ENCODE peak calls at places on chromosomes 3 and 15, in ten cellular contexts. One of them, this sample, is unnamed.

GRCh38 chr3:12252859-12253258 is 36.0 kb upstream of the PPARG start:
- DNase-seq in GM19239: no peak
- DNase-seq in activated T-cell treated with anti-CD3 and anti-CD28 coated beads for 48 hours: no peak
- DNase-seq in stimulated activated CD4-positive, alpha-beta T cell treated with anti-CD3 and anti-CD28 coated beads, Interleukin-12 subunit alpha, Interleukin-12 subunit beta, amount 100 ng/mL, for 48 hours: no peak
- DNase-seq in neural crest cell: no peak
- DNase-seq in HL-60: no peak
- DNase-seq in lower lobe of right lung: no peak
- DNase-seq in heart left ventricle: no peak
- DNase-seq in stimulated activated naive CD8-positive, alpha-beta T cell treated with anti-CD3 and anti-CD28 coated beads, Interleukin-15, Interleukin-2, amounts not matched to agents 100 U/mL and 50 U/mL, for 24 hours: no peak
- DNase-seq in activated naive CD4-positive, alpha-beta T cell: no peak
- DNase-seq in this sample: no peak

GRCh38 chr3:159775372-159775961 is 213.2 kb upstream of the IL12A start:
- DNase-seq in neural crest cell: no peak
- DNase-seq in stimulated activated naive CD8-positive, alpha-beta T cell treated with anti-CD3 and anti-CD28 coated beads, Interleukin-15, Interleukin-2, amounts not matched to agents 100 U/mL and 50 U/mL, for 24 hours: no peak
- DNase-seq in activated naive CD4-positive, alpha-beta T cell: no peak
- DNase-seq in heart left ventricle: no peak
- DNase-seq in lower lobe of right lung: no peak
- DNase-seq in GM19239: no peak
- DNase-seq in HL-60: no peak
- DNase-seq in stimulated activated CD4-positive, alpha-beta T cell treated with anti-CD3 and anti-CD28 coated beads, Interleukin-12 subunit alpha, Interleukin-12 subunit beta, amount 100 ng/mL, for 48 hours: no peak
- DNase-seq in activated T-cell treated with anti-CD3 and anti-CD28 coated beads for 48 hours: no peak
- DNase-seq in this sample: no peak

GRCh38 chr3:37074178-37074577 is 80.9 kb downstream of the MLH1 start:
- DNase-seq in stimulated activated naive CD8-positive, alpha-beta T cell treated with anti-CD3 and anti-CD28 coated beads, Interleukin-15, Interleukin-2, amounts not matched to agents 100 U/mL and 50 U/mL, for 24 hours: no peak
- DNase-seq in neural crest cell: no peak
- DNase-seq in GM19239: no peak
- DNase-seq in HL-60: no peak
- DNase-seq in heart left ventricle: no peak
- DNase-seq in activated naive CD4-positive, alpha-beta T cell: no peak
- DNase-seq in stimulated activated CD4-positive, alpha-beta T cell treated with anti-CD3 and anti-CD28 coated beads, Interleukin-12 subunit alpha, Interleukin-12 subunit beta, amount 100 ng/mL, for 48 hours: no peak
- DNase-seq in lower lobe of right lung: no peak
- DNase-seq in activated T-cell treated with anti-CD3 and anti-CD28 coated beads for 48 hours: no peak
- DNase-seq in this sample: no peak

GRCh38 chr3:64291345-64291744 is 66.1 kb upstream of the PRICKLE2 start:
- DNase-seq in lower lobe of right lung: no peak
- DNase-seq in stimulated activated CD4-positive, alpha-beta T cell treated with anti-CD3 and anti-CD28 coated beads, Interleukin-12 subunit alpha, Interleukin-12 subunit beta, amount 100 ng/mL, for 48 hours: no peak
- DNase-seq in HL-60: peak
- DNase-seq in activated T-cell treated with anti-CD3 and anti-CD28 coated beads for 48 hours: no peak
- DNase-seq in GM19239: no peak
- DNase-seq in activated naive CD4-positive, alpha-beta T cell: no peak
- DNase-seq in neural crest cell: no peak
- DNase-seq in stimulated activated naive CD8-positive, alpha-beta T cell treated with anti-CD3 and anti-CD28 coated beads, Interleukin-15, Interleukin-2, amounts not matched to agents 100 U/mL and 50 U/mL, for 24 hours: no peak
- DNase-seq in heart left ventricle: peak
- DNase-seq in this sample: no peak

GRCh38 chr3:186105543-186105942 is 3.3 kb downstream of the ETV5 start:
- DNase-seq in stimulated activated CD4-positive, alpha-beta T cell treated with anti-CD3 and anti-CD28 coated beads, Interleukin-12 subunit alpha, Interleukin-12 subunit beta, amount 100 ng/mL, for 48 hours: no peak
- DNase-seq in neural crest cell: no peak
- DNase-seq in activated T-cell treated with anti-CD3 and anti-CD28 coated beads for 48 hours: no peak
- DNase-seq in lower lobe of right lung: no peak
- DNase-seq in HL-60: no peak
- DNase-seq in activated naive CD4-positive, alpha-beta T cell: no peak
- DNase-seq in heart left ventricle: no peak
- DNase-seq in stimulated activated naive CD8-positive, alpha-beta T cell treated with anti-CD3 and anti-CD28 coated beads, Interleukin-15, Interleukin-2, amounts not matched to agents 100 U/mL and 50 U/mL, for 24 hours: no peak
- DNase-seq in GM19239: no peak
- DNase-seq in this sample: no peak

GRCh38 chr15:101313041-101313761 is 18.2 kb upstream of the SNRPA1 start:
- DNase-seq in activated T-cell treated with anti-CD3 and anti-CD28 coated beads for 48 hours: no peak
- DNase-seq in activated naive CD4-positive, alpha-beta T cell: no peak
- DNase-seq in neural crest cell: no peak
- DNase-seq in lower lobe of right lung: no peak
- DNase-seq in HL-60: no peak
- DNase-seq in heart left ventricle: no peak
- DNase-seq in GM19239: no peak
- DNase-seq in stimulated activated naive CD8-positive, alpha-beta T cell treated with anti-CD3 and anti-CD28 coated beads, Interleukin-15, Interleukin-2, amounts not matched to agents 100 U/mL and 50 U/mL, for 24 hours: no peak
- DNase-seq in stimulated activated CD4-positive, alpha-beta T cell treated with anti-CD3 and anti-CD28 coated beads, Interleukin-12 subunit alpha, Interleukin-12 subunit beta, amount 100 ng/mL, for 48 hours: no peak
- DNase-seq in this sample: no peak

GRCh38 chr3:142022381-142022780 is 127.0 kb downstream of the TFDP2 start:
- DNase-seq in GM19239: peak
- DNase-seq in stimulated activated CD4-positive, alpha-beta T cell treated with anti-CD3 and anti-CD28 coated beads, Interleukin-12 subunit alpha, Interleukin-12 subunit beta, amount 100 ng/mL, for 48 hours: no peak
- DNase-seq in stimulated activated naive CD8-positive, alpha-beta T cell treated with anti-CD3 and anti-CD28 coated beads, Interleukin-15, Interleukin-2, amounts not matched to agents 100 U/mL and 50 U/mL, for 24 hours: no peak
- DNase-seq in neural crest cell: no peak
- DNase-seq in heart left ventricle: no peak
- DNase-seq in activated T-cell treated with anti-CD3 and anti-CD28 coated beads for 48 hours: no peak
- DNase-seq in HL-60: no peak
- DNase-seq in activated naive CD4-positive, alpha-beta T cell: no peak
- DNase-seq in lower lobe of right lung: no peak
- DNase-seq in this sample: peak

GRCh38 chr3:119643094-119643493 is 17.3 kb downstream of the POPDC2 start:
- DNase-seq in neural crest cell: no peak
- DNase-seq in stimulated activated CD4-positive, alpha-beta T cell treated with anti-CD3 and anti-CD28 coated beads, Interleukin-12 subunit alpha, Interleukin-12 subunit beta, amount 100 ng/mL, for 48 hours: no peak
- DNase-seq in GM19239: no peak
- DNase-seq in stimulated activated naive CD8-positive, alpha-beta T cell treated with anti-CD3 and anti-CD28 coated beads, Interleukin-15, Interleukin-2, amounts not matched to agents 100 U/mL and 50 U/mL, for 24 hours: no peak
- DNase-seq in HL-60: no peak
- DNase-seq in lower lobe of right lung: no peak
- DNase-seq in activated T-cell treated with anti-CD3 and anti-CD28 coated beads for 48 hours: no peak
- DNase-seq in heart left ventricle: no peak
- DNase-seq in activated naive CD4-positive, alpha-beta T cell: no peak
- DNase-seq in this sample: no peak

GRCh38 chr3:140834266-140835037 is 107.2 kb upstream of the SLC25A36 start:
- DNase-seq in activated T-cell treated with anti-CD3 and anti-CD28 coated beads for 48 hours: no peak
- DNase-seq in heart left ventricle: no peak
- DNase-seq in activated naive CD4-positive, alpha-beta T cell: no peak
- DNase-seq in lower lobe of right lung: no peak
- DNase-seq in HL-60: no peak
- DNase-seq in stimulated activated naive CD8-positive, alpha-beta T cell treated with anti-CD3 and anti-CD28 coated beads, Interleukin-15, Interleukin-2, amounts not matched to agents 100 U/mL and 50 U/mL, for 24 hours: no peak
- DNase-seq in neural crest cell: no peak
- DNase-seq in stimulated activated CD4-positive, alpha-beta T cell treated with anti-CD3 and anti-CD28 coated beads, Interleukin-12 subunit alpha, Interleukin-12 subunit beta, amount 100 ng/mL, for 48 hours: no peak
- DNase-seq in GM19239: no peak
- DNase-seq in this sample: no peak

GRCh38 chr3:73549071-73549600 is 75.6 kb downstream of the PDZRN3 start:
- DNase-seq in heart left ventricle: no peak
- DNase-seq in activated T-cell treated with anti-CD3 and anti-CD28 coated beads for 48 hours: no peak
- DNase-seq in stimulated activated CD4-positive, alpha-beta T cell treated with anti-CD3 and anti-CD28 coated beads, Interleukin-12 subunit alpha, Interleukin-12 subunit beta, amount 100 ng/mL, for 48 hours: no peak
- DNase-seq in lower lobe of right lung: no peak
- DNase-seq in neural crest cell: no peak
- DNase-seq in GM19239: no peak
- DNase-seq in HL-60: no peak
- DNase-seq in activated naive CD4-positive, alpha-beta T cell: no peak
- DNase-seq in stimulated activated naive CD8-positive, alpha-beta T cell treated with anti-CD3 and anti-CD28 coated beads, Interleukin-15, Interleukin-2, amounts not matched to agents 100 U/mL and 50 U/mL, for 24 hours: no peak
- DNase-seq in this sample: no peak

GRCh38 chr3:75101329-75102147 is 487.1 kb upstream of the CNTN3 start:
- DNase-seq in HL-60: no peak
- DNase-seq in heart left ventricle: no peak
- DNase-seq in stimulated activated naive CD8-positive, alpha-beta T cell treated with anti-CD3 and anti-CD28 coated beads, Interleukin-15, Interleukin-2, amounts not matched to agents 100 U/mL and 50 U/mL, for 24 hours: no peak
- DNase-seq in neural crest cell: peak
- DNase-seq in stimulated activated CD4-positive, alpha-beta T cell treated with anti-CD3 and anti-CD28 coated beads, Interleukin-12 subunit alpha, Interleukin-12 subunit beta, amount 100 ng/mL, for 48 hours: no peak
- DNase-seq in lower lobe of right lung: no peak
- DNase-seq in activated T-cell treated with anti-CD3 and anti-CD28 coated beads for 48 hours: no peak
- DNase-seq in activated naive CD4-positive, alpha-beta T cell: no peak
- DNase-seq in GM19239: no peak
- DNase-seq in this sample: no peak

GRCh38 chr3:46934067-46934466 is 42.5 kb downstream of the CCDC12 start:
- DNase-seq in neural crest cell: no peak
- DNase-seq in HL-60: no peak
- DNase-seq in lower lobe of right lung: peak
- DNase-seq in GM19239: no peak
- DNase-seq in activated T-cell treated with anti-CD3 and anti-CD28 coated beads for 48 hours: no peak
- DNase-seq in heart left ventricle: no peak
- DNase-seq in stimulated activated naive CD8-positive, alpha-beta T cell treated with anti-CD3 and anti-CD28 coated beads, Interleukin-15, Interleukin-2, amounts not matched to agents 100 U/mL and 50 U/mL, for 24 hours: no peak
- DNase-seq in activated naive CD4-positive, alpha-beta T cell: no peak
- DNase-seq in stimulated activated CD4-positive, alpha-beta T cell treated with anti-CD3 and anti-CD28 coated beads, Interleukin-12 subunit alpha, Interleukin-12 subunit beta, amount 100 ng/mL, for 48 hours: no peak
- DNase-seq in this sample: no peak

GRCh38 chr3:54573922-54574321 is 353.9 kb downstream of the LRTM1 start:
- DNase-seq in activated naive CD4-positive, alpha-beta T cell: no peak
- DNase-seq in HL-60: no peak
- DNase-seq in stimulated activated naive CD8-positive, alpha-beta T cell treated with anti-CD3 and anti-CD28 coated beads, Interleukin-15, Interleukin-2, amounts not matched to agents 100 U/mL and 50 U/mL, for 24 hours: no peak
- DNase-seq in heart left ventricle: no peak
- DNase-seq in GM19239: no peak
- DNase-seq in stimulated activated CD4-positive, alpha-beta T cell treated with anti-CD3 and anti-CD28 coated beads, Interleukin-12 subunit alpha, Interleukin-12 subunit beta, amount 100 ng/mL, for 48 hours: no peak
- DNase-seq in neural crest cell: no peak
- DNase-seq in lower lobe of right lung: no peak
- DNase-seq in activated T-cell treated with anti-CD3 and anti-CD28 coated beads for 48 hours: no peak
- DNase-seq in this sample: no peak

GRCh38 chr3:49007771-49008528 is 759 bp downstream of the WDR6 start:
- DNase-seq in neural crest cell: peak
- DNase-seq in activated T-cell treated with anti-CD3 and anti-CD28 coated beads for 48 hours: peak
- DNase-seq in HL-60: peak
- DNase-seq in lower lobe of right lung: peak
- DNase-seq in activated naive CD4-positive, alpha-beta T cell: peak
- DNase-seq in stimulated activated naive CD8-positive, alpha-beta T cell treated with anti-CD3 and anti-CD28 coated beads, Interleukin-15, Interleukin-2, amounts not matched to agents 100 U/mL and 50 U/mL, for 24 hours: peak
- DNase-seq in stimulated activated CD4-positive, alpha-beta T cell treated with anti-CD3 and anti-CD28 coated beads, Interleukin-12 subunit alpha, Interleukin-12 subunit beta, amount 100 ng/mL, for 48 hours: peak
- DNase-seq in GM19239: peak
- DNase-seq in heart left ventricle: peak
- DNase-seq in this sample: peak

GRCh38 chr15:56128081-56128480 is 115.6 kb downstream of the RFX7 start:
- DNase-seq in stimulated activated naive CD8-positive, alpha-beta T cell treated with anti-CD3 and anti-CD28 coated beads, Interleukin-15, Interleukin-2, amounts not matched to agents 100 U/mL and 50 U/mL, for 24 hours: no peak
- DNase-seq in lower lobe of right lung: no peak
- DNase-seq in activated T-cell treated with anti-CD3 and anti-CD28 coated beads for 48 hours: no peak
- DNase-seq in heart left ventricle: no peak
- DNase-seq in GM19239: no peak
- DNase-seq in neural crest cell: no peak
- DNase-seq in stimulated activated CD4-positive, alpha-beta T cell treated with anti-CD3 and anti-CD28 coated beads, Interleukin-12 subunit alpha, Interleukin-12 subunit beta, amount 100 ng/mL, for 48 hours: no peak
- DNase-seq in activated naive CD4-positive, alpha-beta T cell: no peak
- DNase-seq in HL-60: no peak
- DNase-seq in this sample: no peak

GRCh38 chr3:161310649-161311423 is 60.5 kb downstream of the SPTSSB start:
- DNase-seq in GM19239: peak
- DNase-seq in stimulated activated CD4-positive, alpha-beta T cell treated with anti-CD3 and anti-CD28 coated beads, Interleukin-12 subunit alpha, Interleukin-12 subunit beta, amount 100 ng/mL, for 48 hours: peak
- DNase-seq in activated T-cell treated with anti-CD3 and anti-CD28 coated beads for 48 hours: peak
- DNase-seq in activated naive CD4-positive, alpha-beta T cell: no peak
- DNase-seq in lower lobe of right lung: no peak
- DNase-seq in HL-60: no peak
- DNase-seq in stimulated activated naive CD8-positive, alpha-beta T cell treated with anti-CD3 and anti-CD28 coated beads, Interleukin-15, Interleukin-2, amounts not matched to agents 100 U/mL and 50 U/mL, for 24 hours: peak
- DNase-seq in neural crest cell: no peak
- DNase-seq in heart left ventricle: no peak
- DNase-seq in this sample: peak

GRCh38 chr15:82803793-82804574 is 1.9 kb downstream of the FSD2 start:
- DNase-seq in neural crest cell: no peak
- DNase-seq in activated T-cell treated with anti-CD3 and anti-CD28 coated beads for 48 hours: no peak
- DNase-seq in heart left ventricle: no peak
- DNase-seq in stimulated activated CD4-positive, alpha-beta T cell treated with anti-CD3 and anti-CD28 coated beads, Interleukin-12 subunit alpha, Interleukin-12 subunit beta, amount 100 ng/mL, for 48 hours: no peak
- DNase-seq in stimulated activated naive CD8-positive, alpha-beta T cell treated with anti-CD3 and anti-CD28 coated beads, Interleukin-15, Interleukin-2, amounts not matched to agents 100 U/mL and 50 U/mL, for 24 hours: no peak
- DNase-seq in HL-60: no peak
- DNase-seq in lower lobe of right lung: no peak
- DNase-seq in GM19239: no peak
- DNase-seq in activated naive CD4-positive, alpha-beta T cell: no peak
- DNase-seq in this sample: no peak

GRCh38 chr3:144491333-144491732 is 519.7 kb downstream of the DIPK2A start:
- DNase-seq in GM19239: no peak
- DNase-seq in heart left ventricle: no peak
- DNase-seq in activated naive CD4-positive, alpha-beta T cell: no peak
- DNase-seq in stimulated activated CD4-positive, alpha-beta T cell treated with anti-CD3 and anti-CD28 coated beads, Interleukin-12 subunit alpha, Interleukin-12 subunit beta, amount 100 ng/mL, for 48 hours: no peak
- DNase-seq in lower lobe of right lung: no peak
- DNase-seq in stimulated activated naive CD8-positive, alpha-beta T cell treated with anti-CD3 and anti-CD28 coated beads, Interleukin-15, Interleukin-2, amounts not matched to agents 100 U/mL and 50 U/mL, for 24 hours: no peak
- DNase-seq in activated T-cell treated with anti-CD3 and anti-CD28 coated beads for 48 hours: no peak
- DNase-seq in HL-60: no peak
- DNase-seq in neural crest cell: no peak
- DNase-seq in this sample: no peak

GRCh38 chr3:134446800-134447199 is 39.0 kb downstream of the ANAPC13 start:
- DNase-seq in heart left ventricle: no peak
- DNase-seq in HL-60: no peak
- DNase-seq in stimulated activated naive CD8-positive, alpha-beta T cell treated with anti-CD3 and anti-CD28 coated beads, Interleukin-15, Interleukin-2, amounts not matched to agents 100 U/mL and 50 U/mL, for 24 hours: no peak
- DNase-seq in GM19239: no peak
- DNase-seq in activated naive CD4-positive, alpha-beta T cell: no peak
- DNase-seq in lower lobe of right lung: no peak
- DNase-seq in stimulated activated CD4-positive, alpha-beta T cell treated with anti-CD3 and anti-CD28 coated beads, Interleukin-12 subunit alpha, Interleukin-12 subunit beta, amount 100 ng/mL, for 48 hours: no peak
- DNase-seq in activated T-cell treated with anti-CD3 and anti-CD28 coated beads for 48 hours: no peak
- DNase-seq in neural crest cell: no peak
- DNase-seq in this sample: no peak

GRCh38 chr3:10387881-10388621 is 67.1 kb upstream of the SEC13 start:
- DNase-seq in stimulated activated naive CD8-positive, alpha-beta T cell treated with anti-CD3 and anti-CD28 coated beads, Interleukin-15, Interleukin-2, amounts not matched to agents 100 U/mL and 50 U/mL, for 24 hours: no peak
- DNase-seq in neural crest cell: no peak
- DNase-seq in activated T-cell treated with anti-CD3 and anti-CD28 coated beads for 48 hours: no peak
- DNase-seq in activated naive CD4-positive, alpha-beta T cell: no peak
- DNase-seq in GM19239: no peak
- DNase-seq in HL-60: no peak
- DNase-seq in stimulated activated CD4-positive, alpha-beta T cell treated with anti-CD3 and anti-CD28 coated beads, Interleukin-12 subunit alpha, Interleukin-12 subunit beta, amount 100 ng/mL, for 48 hours: no peak
- DNase-seq in lower lobe of right lung: no peak
- DNase-seq in heart left ventricle: no peak
- DNase-seq in this sample: no peak

GRCh38 chr3:54533856-54534255 is 394.0 kb downstream of the LRTM1 start:
- DNase-seq in activated naive CD4-positive, alpha-beta T cell: no peak
- DNase-seq in activated T-cell treated with anti-CD3 and anti-CD28 coated beads for 48 hours: no peak
- DNase-seq in lower lobe of right lung: no peak
- DNase-seq in heart left ventricle: no peak
- DNase-seq in GM19239: no peak
- DNase-seq in stimulated activated CD4-positive, alpha-beta T cell treated with anti-CD3 and anti-CD28 coated beads, Interleukin-12 subunit alpha, Interleukin-12 subunit beta, amount 100 ng/mL, for 48 hours: no peak
- DNase-seq in stimulated activated naive CD8-positive, alpha-beta T cell treated with anti-CD3 and anti-CD28 coated beads, Interleukin-15, Interleukin-2, amounts not matched to agents 100 U/mL and 50 U/mL, for 24 hours: no peak
- DNase-seq in neural crest cell: no peak
- DNase-seq in HL-60: no peak
- DNase-seq in this sample: peak

This sample was measured in DND-41.